ENCODE peak calls at places on chromosomes 16 and 17, in six cellular contexts. P, F, Z, Y, H and C are unnamed samples.

GRCh38 chr16:19835989-19836421 is 48.6 kb downstream of the GPRC5B start:
- DNase-seq in P (no peak), F (no peak), Z (no peak), Y (no peak), H (no peak), C (no peak)

GRCh38 chr16:24036614-24037013 is 200.8 kb downstream of the PRKCB start:
- DNase-seq in P (peak; percentile 50), F (no peak), Z (peak; percentile 12), Y (peak; percentile 47), H (peak; percentile 62), C (peak; percentile 57)

GRCh38 chr17:65587602-65588193 is 26.2 kb upstream of the AXIN2 start:
- DNase-seq in P (no peak), F (no peak), Z (no peak), Y (no peak), H (no peak), C (no peak)

GRCh38 chr16:58937661-58938060 is 203.5 kb upstream of the GOT2 start:
- DNase-seq in P (no peak), F (no peak), Z (no peak), Y (no peak), H (no peak), C (no peak)

GRCh38 chr16:26665166-26665939 is 401.4 kb upstream of the C16orf82 start:
- DNase-seq in P (no peak), F (no peak), Z (no peak), Y (no peak), H (no peak), C (no peak)

GRCh38 chr17:5870231-5870953 is 199.8 kb upstream of the WSCD1 start:
- DNase-seq in P (no peak), F (no peak), Z (no peak), Y (no peak), H (no peak), C (no peak)

GRCh38 chr17:27471321-27472269 is 15.3 kb downstream of the KSR1 start:
- DNase-seq in P (no peak), F (peak; percentile 57), Z (peak; percentile 25), Y (no peak), H (peak; percentile 9), C (no peak)

GRCh38 chr16:31347445-31347844 is 7.5 kb upstream of the ITGAX start:
- DNase-seq in P (no peak), F (peak; percentile 15), Z (no peak), Y (no peak), H (no peak), C (no peak)

GRCh38 chr17:74678541-74678940 is 34.2 kb downstream of the CD300LF start:
- DNase-seq in P (no peak), F (no peak), Z (no peak), Y (no peak), H (peak; percentile 26), C (no peak)

GRCh38 chr16:84917492-84917891 is 93.8 kb downstream of the ZDHHC7 start:
- DNase-seq in P (no peak), F (no peak), Z (no peak), Y (no peak), H (no peak), C (no peak)

GRCh38 chr17:61436273-61436672 is 15.9 kb upstream of the TBX4 start:
- DNase-seq in P (no peak), F (no peak), Z (no peak), Y (no peak), H (no peak), C (no peak)

GRCh38 chr16:82935781-82936180 is 309.0 kb downstream of the CDH13 start:
- DNase-seq in P (no peak), F (no peak), Z (no peak), Y (no peak), H (no peak), C (no peak)

GRCh38 chr16:1510272-1510671 is 17.1 kb downstream of the TELO2 start:
- DNase-seq in P (no peak), F (no peak), Z (no peak), Y (no peak), H (no peak), C (no peak)

GRCh38 chr17:9206160-9206988 is 185.1 kb downstream of the NTN1 start:
- DNase-seq in P (no peak), F (no peak), Z (no peak), Y (no peak), H (no peak), C (no peak)

GRCh38 chr16:76676356-76676755 is 399.2 kb downstream of the CNTNAP4 start:
- DNase-seq in P (no peak), F (no peak), Z (no peak), Y (peak; percentile 24), H (no peak), C (no peak)

GRCh38 chr16:63038563-63039131 is 1002.4 kb upstream of the CDH8 start:
- DNase-seq in P (no peak), F (no peak), Z (no peak), Y (no peak), H (no peak), C (no peak)

GRCh38 chr17:80382446-80382845 is 32.5 kb upstream of the ENDOV start:
- DNase-seq in P (no peak), F (no peak), Z (no peak), Y (no peak), H (no peak), C (no peak)

GRCh38 chr17:28326114-28326513 is 7.1 kb downstream of the TMEM97 start:
- DNase-seq in P (no peak), F (no peak), Z (no peak), Y (no peak), H (no peak), C (no peak)

GRCh38 chr16:31083081-31083480 is 5.7 kb downstream of the PRSS53 start:
- DNase-seq in P (no peak), F (no peak), Z (no peak), Y (no peak), H (no peak), C (peak; percentile 2)

GRCh38 chr16:72673118-72673517 is 374.8 kb downstream of the ZFHX3 start:
- DNase-seq in P (no peak), F (no peak), Z (no peak), Y (no peak), H (no peak), C (no peak)

GRCh38 chr17:28950017-28950751 is 1.1 kb downstream of the PHF12 start:
- DNase-seq in P (peak; percentile 37), F (peak; percentile 81), Z (no peak), Y (no peak), H (peak; percentile 46), C (peak; percentile 55)

GRCh38 chr16:67719778-67720144 is 645 bp upstream of the GFOD2 start:
- DNase-seq in P (peak; percentile 57), F (peak; percentile 52), Z (no peak), Y (peak; percentile 46), H (peak; percentile 30), C (no peak)

GRCh38 chr17:1475321-1475854 is 17.1 kb downstream of the MYO1C start:
- DNase-seq in P (no peak), F (no peak), Z (no peak), Y (no peak), H (no peak), C (no peak)

GRCh38 chr17:44331249-44331760 is 6.7 kb upstream of the SLC25A39 start:
- DNase-seq in P (peak; percentile 86), F (no peak), Z (peak; percentile 46), Y (peak; percentile 76), H (peak; percentile 89), C (no peak)

GRCh38 chr17:7875804-7876203 is 12.8 kb upstream of the CHD3 start:
- DNase-seq in P (no peak), F (no peak), Z (no peak), Y (no peak), H (no peak), C (no peak)

GRCh38 chr17:68460715-68461114 is 3.4 kb upstream of the WIPI1 start:
- DNase-seq in P (no peak), F (no peak), Z (no peak), Y (no peak), H (peak; percentile 40), C (no peak)